ENCODE peak calls at places on chromosomes 1 and 21, in seven cellular contexts. L is neuronal stem cell; A is pancreas; R is aorta; Y is naive thymus-derived CD4-positive, alpha-beta T cell; Q is heart right ventricle; V is A549. Z is an unnamed sample.

GRCh38 chr1:199046618-199047017 is 407.8 kb downstream of the PTPRC start:
- DNase-seq in V (no peak), A (no peak), L (no peak), Y (no peak), Q (no peak), R (no peak), Z (no peak)

GRCh38 chr1:43760745-43761343 is 53.5 kb downstream of the ST3GAL3 start:
- DNase-seq in L (no peak), Q (no peak), Y (no peak), A (no peak), R (no peak), V (no peak), Z (no peak)

GRCh38 chr1:169528214-169529067 is 42.7 kb upstream of the SLC19A2 start:
- DNase-seq in A (no peak), R (no peak), Q (no peak), Y (no peak), V (no peak), L (no peak), Z (no peak)

GRCh38 chr1:212860713-212861581 is 2.9 kb downstream of the FLVCR1 start:
- DNase-seq in A (no peak), V (no peak), Y (no peak), Q (no peak), L (no peak), R (no peak), Z (no peak)

GRCh38 chr1:237794071-237794470 is 96.7 kb downstream of the ZP4 start:
- DNase-seq in V (peak; percentile 33), Y (no peak), L (no peak), Q (no peak), A (no peak), R (no peak), Z (no peak)

GRCh38 chr1:234474375-234474774 is 4.6 kb downstream of the TARBP1 start:
- DNase-seq in L (no peak), Y (no peak), R (no peak), V (no peak), Q (no peak), A (no peak), Z (no peak)

GRCh38 chr1:44819594-44820327 is 11.4 kb downstream of the BTBD19 start:
- DNase-seq in V (peak; percentile 74), A (peak; percentile 87), Q (peak; percentile 79), L (peak; percentile 78), R (peak; percentile 90), Y (peak; percentile 90), Z (peak; percentile 75)

GRCh38 chr1:115400891-115401290 is 62.8 kb upstream of the NGF start:
- DNase-seq in A (no peak), R (no peak), V (no peak), Y (no peak), Q (no peak), L (no peak), Z (no peak)

GRCh38 chr1:26826261-26827201 is at the start of gene ZDHHC18:
- DNase-seq in V (peak; percentile 42), R (peak; percentile 91), A (peak; percentile 90), Y (peak; percentile 77), L (peak; percentile 63), Q (peak; percentile 81), Z (peak; percentile 70)

GRCh38 chr21:45852886-45853400 is 128.6 kb upstream of the COL6A1 start:
- DNase-seq in Y (no peak), L (no peak), V (no peak), R (peak; percentile 63), A (no peak), Q (no peak), Z (no peak)

GRCh38 chr1:179873366-179873978 is 4.1 kb downstream of the TOR1AIP2 start:
- DNase-seq in L (no peak), V (no peak), Q (no peak), A (no peak), R (no peak), Y (no peak), Z (no peak)

GRCh38 chr1:44964396-44964795 is 22.0 kb downstream of the EIF2B3 start:
- DNase-seq in A (no peak), R (no peak), Y (no peak), L (no peak), Q (no peak), V (no peak), Z (no peak)

GRCh38 chr1:59434336-59434735 is 137.4 kb downstream of the FGGY start:
- DNase-seq in A (no peak), L (no peak), R (no peak), Y (no peak), V (no peak), Q (no peak), Z (no peak)

GRCh38 chr1:207069858-207070506 is 16.9 kb downstream of the PFKFB2 start:
- DNase-seq in L (no peak), R (no peak), V (no peak), Q (peak; percentile 58), Y (no peak), A (no peak), Z (no peak)

GRCh38 chr1:87706779-87707228 is 378.1 kb downstream of the LMO4 start:
- DNase-seq in Q (no peak), V (no peak), A (no peak), R (no peak), Y (no peak), L (no peak), Z (no peak)

GRCh38 chr21:33428669-33429068 is 25.5 kb downstream of the IFNGR2 start:
- DNase-seq in L (no peak), V (no peak), Y (no peak), R (peak; percentile 79), Q (no peak), A (peak; percentile 35), Z (no peak)

GRCh38 chr1:54220004-54220811 is 20.2 kb downstream of the MRPL37 start:
- DNase-seq in A (peak; percentile 82), Q (peak; percentile 69), Y (no peak), V (no peak), L (no peak), R (peak; percentile 88), Z (no peak)

GRCh38 chr1:217521317-217521716 is 109.6 kb downstream of the GPATCH2 start:
- DNase-seq in A (no peak), V (no peak), Y (no peak), Q (no peak), R (no peak), L (no peak), Z (no peak)

DNA sequence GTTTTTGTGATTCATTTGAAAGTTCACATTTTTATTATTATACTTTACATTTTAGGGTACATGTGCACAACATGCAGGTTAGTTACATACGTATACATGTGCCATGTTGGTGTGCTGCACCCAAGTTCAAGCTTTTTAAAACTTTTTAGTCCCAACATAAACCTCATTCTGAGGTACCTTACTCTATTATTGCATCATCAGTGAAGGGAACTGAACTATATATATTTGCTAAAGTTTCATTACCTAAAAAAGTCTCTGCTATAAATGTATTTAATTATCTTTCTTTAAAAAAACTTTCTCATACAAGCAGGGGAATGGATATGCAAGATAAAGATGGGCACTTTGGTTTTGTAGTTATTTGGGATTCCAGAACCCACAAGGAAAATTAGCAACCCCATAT is 931.4 kb upstream of the ADGRL2 start:
- DNase-seq in R (no peak), A (no peak), Q (no peak), Y (no peak), V (no peak), L (no peak), Z (no peak)
- H3K9me3 ChIP-seq in R (no peaks in the 10 kb centered on the region), A (no peaks in the 10 kb centered on the region), Q (no peaks in the 10 kb centered on the region), Y (no peaks in the 10 kb centered on the region), V (no peaks in the 10 kb centered on the region), L (no peaks in the 10 kb centered on the region), Z (no peaks in the 10 kb centered on the region)

DNA sequence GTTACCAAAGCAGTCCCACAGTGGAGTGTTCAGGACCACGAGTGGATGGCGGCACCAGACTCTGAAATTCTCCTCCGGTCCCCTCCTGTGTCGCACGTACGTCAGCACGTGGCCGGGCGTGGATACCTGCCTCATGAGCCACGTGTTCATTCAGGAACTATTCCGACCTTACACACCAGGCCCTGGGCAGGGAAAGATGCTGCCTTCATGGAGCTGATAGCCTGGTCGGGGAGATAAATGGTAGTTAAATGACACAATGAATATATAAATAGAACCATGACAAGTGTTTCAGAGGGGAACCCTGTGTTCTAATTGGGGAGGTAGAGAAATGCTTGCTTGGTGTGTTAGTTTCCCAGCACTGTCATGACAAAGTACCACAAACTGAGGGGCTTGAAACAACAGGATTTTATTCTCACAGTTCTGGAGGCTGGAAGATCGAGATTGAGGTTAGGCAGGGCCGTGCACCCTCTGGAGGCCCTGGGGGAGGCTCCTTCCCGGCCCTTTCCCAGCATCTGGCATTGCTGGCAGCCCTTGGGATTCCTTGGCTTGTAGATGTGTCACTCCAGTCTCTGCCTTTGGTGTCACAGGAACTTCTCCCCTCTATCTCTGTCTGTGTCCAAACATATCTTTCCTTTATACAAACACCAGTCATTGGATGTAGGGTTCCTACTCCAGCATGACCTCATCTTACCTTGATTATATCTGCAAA is 28.9 kb upstream of the GPR137B start:
- DNase-seq in Q (no peak), A (no peak), R (peak; percentile 66), V (no peak), L (no peak), Y (no peak), Z (no peak)
- H3K9me3 ChIP-seq in Q (no peaks in the 10 kb centered on the region), A (no peaks in the 10 kb centered on the region), R (no peaks in the 10 kb centered on the region), V (no peaks in the 10 kb centered on the region), L (no peaks in the 10 kb centered on the region), Y (no peaks in the 10 kb centered on the region), Z (no peaks in the 10 kb centered on the region)

GRCh38 chr1:100316622-100317021 is 35.7 kb upstream of the CDC14A start:
- DNase-seq in Y (no peak), V (no peak), Q (no peak), A (no peak), R (no peak), L (no peak), Z (no peak)
- H3K9me3 ChIP-seq in Y (no peaks in the 10 kb centered on the region), V (peaks cover 2% of the 10 kb centered on the region), Q (peaks cover 5% of the 10 kb centered on the region), A (no peaks in the 10 kb centered on the region), R (peaks cover 9% of the 10 kb centered on the region), L (peaks cover 4% of the 10 kb centered on the region), Z (no peaks in the 10 kb centered on the region)

DNA sequence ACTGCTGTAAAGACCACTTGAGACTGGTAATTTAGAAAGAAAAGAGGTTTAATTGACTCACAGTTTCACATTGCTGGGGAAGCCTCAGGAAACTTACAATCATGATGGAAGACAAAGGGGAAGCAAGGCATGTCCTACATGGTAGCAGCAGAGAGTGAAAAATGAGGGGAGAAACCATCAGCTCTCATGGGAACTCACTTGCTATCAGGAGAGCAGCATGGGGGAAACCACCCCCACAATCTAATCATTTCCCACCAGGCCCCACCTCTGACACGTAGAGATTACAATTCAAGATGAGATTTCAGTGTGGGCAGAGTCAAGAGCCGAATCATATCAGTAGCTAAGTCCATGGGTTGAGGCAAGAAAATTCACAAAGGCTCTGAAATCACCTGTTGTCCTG is 23.8 kb upstream of the LYPD8 start:
- DNase-seq in A (no peak), Q (no peak), Y (no peak), R (no peak), V (no peak), L (no peak), Z (no peak)
- H3K9me3 ChIP-seq in A (no peaks in the 10 kb centered on the region), Q (peaks cover 9% of the 10 kb centered on the region), Y (no peaks in the 10 kb centered on the region), R (peaks cover 2% of the 10 kb centered on the region), V (peaks cover 7% of the 10 kb centered on the region), L (peaks cover 34% of the 10 kb centered on the region), Z (peaks cover 5% of the 10 kb centered on the region)